ENCODE peak calls at places on chromosomes 16 and 17, in nine cellular contexts. One of them, this sample, is unnamed.

GRCh38 chr16:1042776-1043349 is 29.7 kb upstream of the SSTR5 start:
- DNase-seq in right lobe of liver: no peak
- DNase-seq in stomach: no peak
- DNase-seq in IMR-90: no peak
- DNase-seq in HCT116: no peak
- DNase-seq in gastrocnemius medialis: no peak
- DNase-seq in ovary: no peak
- DNase-seq in H54: no peak
- DNase-seq in uterus: no peak
- DNase-seq in this sample: no peak

GRCh38 chr16:69311533-69312388 is 611 bp downstream of the VPS4A start:
- DNase-seq in gastrocnemius medialis: no peak
- DNase-seq in IMR-90: no peak
- DNase-seq in uterus: no peak
- DNase-seq in H54: peak
- DNase-seq in ovary: no peak
- DNase-seq in stomach: peak
- DNase-seq in right lobe of liver: peak
- DNase-seq in HCT116: no peak
- DNase-seq in this sample: peak

GRCh38 chr17:60087882-60088669 is 9.4 kb upstream of the HEATR6 start:
- DNase-seq in HCT116: no peak
- DNase-seq in gastrocnemius medialis: no peak
- DNase-seq in IMR-90: no peak
- DNase-seq in ovary: no peak
- DNase-seq in right lobe of liver: no peak
- DNase-seq in stomach: peak
- DNase-seq in uterus: no peak
- DNase-seq in H54: peak
- DNase-seq in this sample: peak

GRCh38 chr17:10114931-10115535 is 83.4 kb downstream of the GAS7 start:
- DNase-seq in ovary: peak
- DNase-seq in H54: peak
- DNase-seq in right lobe of liver: peak
- DNase-seq in gastrocnemius medialis: peak
- DNase-seq in IMR-90: peak
- DNase-seq in uterus: peak
- DNase-seq in HCT116: no peak
- DNase-seq in stomach: peak
- DNase-seq in this sample: peak

GRCh38 chr16:15507299-15507958 is 73.0 kb downstream of the BMERB1 start:
- DNase-seq in H54: no peak
- DNase-seq in uterus: peak
- DNase-seq in gastrocnemius medialis: peak
- DNase-seq in HCT116: no peak
- DNase-seq in stomach: no peak
- DNase-seq in IMR-90: peak
- DNase-seq in ovary: no peak
- DNase-seq in right lobe of liver: no peak
- DNase-seq in this sample: no peak

GRCh38 chr17:20066253-20066652 is 57.1 kb downstream of the SPECC1 start:
- DNase-seq in H54: peak
- DNase-seq in HCT116: no peak
- DNase-seq in uterus: peak
- DNase-seq in right lobe of liver: no peak
- DNase-seq in IMR-90: peak
- DNase-seq in stomach: peak
- DNase-seq in gastrocnemius medialis: no peak
- DNase-seq in ovary: peak
- DNase-seq in this sample: no peak

GRCh38 chr17:72123496-72123963 is 2.7 kb downstream of the SOX9 start:
- DNase-seq in IMR-90: no peak
- DNase-seq in ovary: no peak
- DNase-seq in right lobe of liver: no peak
- DNase-seq in H54: no peak
- DNase-seq in gastrocnemius medialis: no peak
- DNase-seq in HCT116: no peak
- DNase-seq in uterus: no peak
- DNase-seq in stomach: peak
- DNase-seq in this sample: no peak

GRCh38 chr16:27084296-27085065 is 17.8 kb downstream of the C16orf82 start:
- DNase-seq in stomach: no peak
- DNase-seq in IMR-90: no peak
- DNase-seq in ovary: no peak
- DNase-seq in HCT116: no peak
- DNase-seq in right lobe of liver: no peak
- DNase-seq in uterus: no peak
- DNase-seq in gastrocnemius medialis: no peak
- DNase-seq in H54: no peak
- DNase-seq in this sample: no peak

GRCh38 chr17:70137451-70138230 is 31.7 kb upstream of the KCNJ2 start:
- DNase-seq in ovary: peak
- DNase-seq in uterus: peak
- DNase-seq in gastrocnemius medialis: peak
- DNase-seq in right lobe of liver: no peak
- DNase-seq in stomach: no peak
- DNase-seq in HCT116: no peak
- DNase-seq in IMR-90: peak
- DNase-seq in H54: peak
- DNase-seq in this sample: no peak

GRCh38 chr16:46896314-46896968 is 12.3 kb downstream of the GPT2 start:
- DNase-seq in IMR-90: peak
- DNase-seq in ovary: no peak
- DNase-seq in right lobe of liver: no peak
- DNase-seq in stomach: no peak
- DNase-seq in H54: no peak
- DNase-seq in HCT116: no peak
- DNase-seq in uterus: no peak
- DNase-seq in gastrocnemius medialis: no peak
- DNase-seq in this sample: no peak

GRCh38 chr16:71863995-71864394 is 18.2 kb downstream of the ATXN1L start:
- DNase-seq in uterus: no peak
- DNase-seq in stomach: no peak
- DNase-seq in IMR-90: no peak
- DNase-seq in HCT116: no peak
- DNase-seq in gastrocnemius medialis: no peak
- DNase-seq in H54: no peak
- DNase-seq in right lobe of liver: peak
- DNase-seq in ovary: no peak
- DNase-seq in this sample: no peak

GRCh38 chr17:78294776-78295175 is 63.3 kb downstream of the TMEM235 start:
- DNase-seq in H54: peak
- DNase-seq in uterus: no peak
- DNase-seq in right lobe of liver: no peak
- DNase-seq in IMR-90: peak
- DNase-seq in stomach: no peak
- DNase-seq in gastrocnemius medialis: no peak
- DNase-seq in HCT116: peak
- DNase-seq in ovary: no peak
- DNase-seq in this sample: no peak

GRCh38 chr17:40318835-40319332 is 9.9 kb downstream of the RARA start:
- DNase-seq in HCT116: no peak
- DNase-seq in H54: no peak
- DNase-seq in gastrocnemius medialis: no peak
- DNase-seq in IMR-90: no peak
- DNase-seq in uterus: peak
- DNase-seq in stomach: no peak
- DNase-seq in right lobe of liver: peak
- DNase-seq in ovary: no peak
- DNase-seq in this sample: no peak

GRCh38 chr17:82320956-82321927 is 3.8 kb upstream of the CD7 start:
- DNase-seq in IMR-90: no peak
- DNase-seq in right lobe of liver: no peak
- DNase-seq in ovary: no peak
- DNase-seq in stomach: no peak
- DNase-seq in HCT116: no peak
- DNase-seq in gastrocnemius medialis: no peak
- DNase-seq in H54: no peak
- DNase-seq in uterus: peak
- DNase-seq in this sample: peak

GRCh38 chr16:72819345-72819744 is 228.6 kb downstream of the ZFHX3 start:
- DNase-seq in stomach: no peak
- DNase-seq in ovary: no peak
- DNase-seq in HCT116: no peak
- DNase-seq in right lobe of liver: no peak
- DNase-seq in IMR-90: peak
- DNase-seq in H54: peak
- DNase-seq in uterus: no peak
- DNase-seq in gastrocnemius medialis: no peak
- DNase-seq in this sample: no peak

GRCh38 chr17:2395258-2396170 is 5.3 kb downstream of the MNT start:
- DNase-seq in IMR-90: peak
- DNase-seq in HCT116: no peak
- DNase-seq in right lobe of liver: peak
- DNase-seq in H54: no peak
- DNase-seq in ovary: no peak
- DNase-seq in gastrocnemius medialis: no peak
- DNase-seq in stomach: no peak
- DNase-seq in uterus: no peak
- DNase-seq in this sample: peak

GRCh38 chr17:31308372-31308905 is 5.4 kb downstream of the EVI2B start:
- DNase-seq in HCT116: no peak
- DNase-seq in stomach: no peak
- DNase-seq in IMR-90: no peak
- DNase-seq in H54: no peak
- DNase-seq in right lobe of liver: no peak
- DNase-seq in ovary: no peak
- DNase-seq in gastrocnemius medialis: no peak
- DNase-seq in uterus: no peak
- DNase-seq in this sample: peak

GRCh38 chr17:15947331-15947730 is 2.4 kb downstream of the ADORA2B start:
- DNase-seq in IMR-90: peak
- DNase-seq in stomach: no peak
- DNase-seq in right lobe of liver: no peak
- DNase-seq in ovary: no peak
- DNase-seq in H54: no peak
- DNase-seq in HCT116: no peak
- DNase-seq in gastrocnemius medialis: no peak
- DNase-seq in uterus: no peak
- DNase-seq in this sample: peak
- TF ChIP-seq POLR2A in IMR-90: no peak
- TF ChIP-seq POLR2A in stomach: no peak
- TF ChIP-seq POLR2A in right lobe of liver: no peak
- TF ChIP-seq POLR2A in ovary: no peak
- TF ChIP-seq POLR2A in H54: no peak
- TF ChIP-seq POLR2A in HCT116: no peak
- TF ChIP-seq POLR2A in gastrocnemius medialis: no peak
- TF ChIP-seq POLR2A in uterus: no peak
- TF ChIP-seq POLR2A in this sample: no peak

GRCh38 chr17:16215002-16215272 is 397 bp downstream of the NCOR1 start:
- DNase-seq in gastrocnemius medialis: peak
- DNase-seq in HCT116: no peak
- DNase-seq in right lobe of liver: no peak
- DNase-seq in stomach: peak
- DNase-seq in ovary: no peak
- DNase-seq in IMR-90: no peak
- DNase-seq in uterus: no peak
- DNase-seq in H54: peak
- DNase-seq in this sample: peak

GRCh38 chr17:16215965-16216316 is 607 bp upstream of the NCOR1 start:
- DNase-seq in IMR-90: no peak
- DNase-seq in right lobe of liver: no peak
- DNase-seq in HCT116: peak
- DNase-seq in uterus: no peak
- DNase-seq in gastrocnemius medialis: no peak
- DNase-seq in H54: no peak
- DNase-seq in ovary: no peak
- DNase-seq in stomach: no peak
- DNase-seq in this sample: no peak

GRCh38 chr17:16214190-16215001 is 938 bp downstream of the NCOR1 start:
- DNase-seq in gastrocnemius medialis: no peak
- DNase-seq in H54: no peak
- DNase-seq in HCT116: no peak
- DNase-seq in IMR-90: peak
- DNase-seq in right lobe of liver: no peak
- DNase-seq in stomach: no peak
- DNase-seq in uterus: no peak
- DNase-seq in ovary: no peak
- DNase-seq in this sample: no peak

GRCh38 chr17:16215273-16215964 is at the start of gene NCOR1:
- DNase-seq in H54: peak
- DNase-seq in stomach: peak
- DNase-seq in IMR-90: peak
- DNase-seq in gastrocnemius medialis: peak
- DNase-seq in ovary: peak
- DNase-seq in uterus: peak
- DNase-seq in right lobe of liver: peak
- DNase-seq in HCT116: peak
- DNase-seq in this sample: peak

DNA sequence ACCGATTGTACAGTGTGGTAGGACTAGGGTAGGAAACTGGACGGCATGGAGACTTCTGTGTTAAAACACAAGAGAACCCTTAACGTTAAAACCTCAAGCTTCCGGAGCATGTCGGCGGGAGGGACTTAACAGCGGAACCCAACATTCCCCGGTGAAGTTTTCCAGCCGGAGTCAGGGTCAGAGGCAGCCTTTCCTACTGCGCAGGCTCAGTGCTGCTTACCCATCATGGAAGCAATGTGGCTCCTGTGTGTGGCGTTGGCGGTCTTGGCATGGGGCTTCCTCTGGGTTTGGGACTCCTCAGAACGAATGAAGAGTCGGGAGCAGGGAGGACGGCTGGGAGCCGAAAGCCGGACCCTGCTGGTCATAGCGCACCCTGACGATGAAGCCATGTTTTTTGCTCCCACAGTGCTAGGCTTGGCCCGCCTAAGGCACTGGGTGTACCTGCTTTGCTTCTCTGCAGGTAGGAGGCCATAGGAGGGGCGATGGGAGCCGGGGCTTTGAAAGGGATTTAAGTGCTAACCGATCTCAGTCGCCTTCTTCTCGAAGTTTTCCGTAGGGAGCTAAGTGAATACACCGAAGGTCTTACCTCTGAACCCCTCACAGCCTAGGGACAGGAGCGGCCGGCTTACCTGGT is at the start of gene PIGL:
- DNase-seq in H54: peak
- DNase-seq in ovary: peak
- DNase-seq in stomach: peak
- DNase-seq in gastrocnemius medialis: peak
- DNase-seq in uterus: peak
- DNase-seq in IMR-90: peak
- DNase-seq in HCT116: peak
- DNase-seq in right lobe of liver: peak
- DNase-seq in this sample: peak
- TF ChIP-seq POLR2A in H54: peak
- TF ChIP-seq POLR2A in ovary: no peak
- TF ChIP-seq POLR2A in stomach: no peak
- TF ChIP-seq POLR2A in gastrocnemius medialis: peak
- TF ChIP-seq POLR2A in uterus: peak
- TF ChIP-seq POLR2A in IMR-90: peak
- TF ChIP-seq POLR2A in HCT116: peak
- TF ChIP-seq POLR2A in right lobe of liver: peak
- TF ChIP-seq POLR2A in this sample: peak

GRCh38 chr17:51153210-51154072 is at the start of gene NME1:
- DNase-seq in HCT116: peak
- DNase-seq in uterus: peak
- DNase-seq in right lobe of liver: peak
- DNase-seq in ovary: peak
- DNase-seq in IMR-90: peak
- DNase-seq in H54: peak
- DNase-seq in gastrocnemius medialis: peak
- DNase-seq in stomach: peak
- DNase-seq in this sample: peak
- TF ChIP-seq POLR2A in HCT116: peak
- TF ChIP-seq POLR2A in uterus: peak
- TF ChIP-seq POLR2A in right lobe of liver: peak
- TF ChIP-seq POLR2A in ovary: peak
- TF ChIP-seq POLR2A in IMR-90: peak
- TF ChIP-seq POLR2A in H54: peak
- TF ChIP-seq POLR2A in gastrocnemius medialis: peak
- TF ChIP-seq POLR2A in stomach: no peak
- TF ChIP-seq POLR2A in this sample: peak

GRCh38 chr17:75088902-75089417 is 1.2 kb downstream of the SLC16A5 start:
- DNase-seq in stomach: peak
- DNase-seq in uterus: no peak
- DNase-seq in IMR-90: no peak
- DNase-seq in gastrocnemius medialis: no peak
- DNase-seq in right lobe of liver: no peak
- DNase-seq in H54: peak
- DNase-seq in ovary: no peak
- DNase-seq in HCT116: no peak
- DNase-seq in this sample: no peak
- TF ChIP-seq POLR2A in stomach: no peak
- TF ChIP-seq POLR2A in uterus: no peak
- TF ChIP-seq POLR2A in IMR-90: no peak
- TF ChIP-seq POLR2A in gastrocnemius medialis: no peak
- TF ChIP-seq POLR2A in right lobe of liver: no peak
- TF ChIP-seq POLR2A in H54: no peak
- TF ChIP-seq POLR2A in ovary: no peak
- TF ChIP-seq POLR2A in HCT116: no peak
- TF ChIP-seq POLR2A in this sample: no peak